ENCODE peak calls at places on chromosomes 2 and 18, in five cellular contexts. F, O, V, M and X are unnamed samples.

GRCh38 chr2:83196225-83196624 is 1262.9 kb downstream of the SUCLG1 start:
- DNase-seq in F (peak; percentile 46), O (peak; percentile 26), V (no peak), M (no peak), X (peak; percentile 15)

GRCh38 chr2:100615471-100615870 is 52.7 kb downstream of the PDCL3 start:
- DNase-seq in F (no peak), O (no peak), V (no peak), M (no peak), X (no peak)

GRCh38 chr18:8858888-8859511 is 153.6 kb downstream of the MTCL1 start:
- DNase-seq in F (peak; percentile 90), O (peak; percentile 86), V (no peak), M (peak; percentile 81), X (peak; percentile 31)

GRCh38 chr18:48412339-48412929 is 3.3 kb upstream of the ZBTB7C start:
- DNase-seq in F (peak; percentile 62), O (peak; percentile 38), V (peak; percentile 36), M (no peak), X (peak; percentile 61)

GRCh38 chr2:226352941-226353558 is 446.6 kb downstream of the IRS1 start:
- DNase-seq in F (no peak), O (no peak), V (no peak), M (no peak), X (no peak)

GRCh38 chr18:35005963-35006577 is 35.1 kb upstream of the MAPRE2 start:
- DNase-seq in F (peak; percentile 70), O (peak; percentile 66), V (peak; percentile 80), M (no peak), X (peak; percentile 61)

GRCh38 chr2:49954074-49954473 is 799.8 kb upstream of the FSHR start:
- DNase-seq in F (no peak), O (no peak), V (no peak), M (no peak), X (no peak)

GRCh38 chr2:188452084-188452483 is 160.4 kb downstream of the GULP1 start:
- DNase-seq in F (no peak), O (no peak), V (no peak), M (no peak), X (no peak)

GRCh38 chr2:3463914-3464313 is 55.4 kb downstream of the ADI1 start:
- DNase-seq in F (no peak), O (no peak), V (no peak), M (no peak), X (no peak)

GRCh38 chr2:74290466-74291216 is 52.6 kb downstream of the SLC4A5 start:
- DNase-seq in F (no peak), O (no peak), V (no peak), M (no peak), X (no peak)

GRCh38 chr18:4352746-4353522 is 102.2 kb downstream of the DLGAP1 start:
- DNase-seq in F (no peak), O (no peak), V (peak; percentile 4), M (no peak), X (no peak)

GRCh38 chr2:238053195-238053776 is 7.5 kb upstream of the SCLY start:
- DNase-seq in F (no peak), O (no peak), V (no peak), M (no peak), X (no peak)

GRCh38 chr2:145652992-145653545 is 1133.2 kb upstream of the ZEB2 start:
- DNase-seq in F (peak; percentile 68), O (peak; percentile 12), V (no peak), M (peak; percentile 41), X (no peak)

GRCh38 chr2:101205521-101205998 is 47.1 kb upstream of the CNOT11 start:
- DNase-seq in F (peak; percentile 92), O (peak; percentile 93), V (peak; percentile 77), M (peak; percentile 52), X (peak; percentile 59)

GRCh38 chr2:118474151-118474561 is 373.3 kb downstream of the EN1 start:
- DNase-seq in F (no peak), O (no peak), V (no peak), M (no peak), X (no peak)

GRCh38 chr18:48943736-48944527 is 6.8 kb downstream of the SMAD7 start:
- DNase-seq in F (no peak), O (no peak), V (no peak), M (no peak), X (no peak)

GRCh38 chr18:79484661-79485621 is 89.2 kb downstream of the NFATC1 start:
- DNase-seq in F (peak; percentile 97), O (no peak), V (no peak), M (no peak), X (no peak)

GRCh38 chr2:237131749-237132148 is 46.1 kb downstream of the COPS8 start:
- DNase-seq in F (no peak), O (no peak), V (no peak), M (no peak), X (no peak)

GRCh38 chr2:64036343-64036742 is 17.1 kb upstream of the VPS54 start:
- DNase-seq in F (peak; percentile 56), O (no peak), V (no peak), M (no peak), X (no peak)

GRCh38 chr18:73842795-73843394 is 304.7 kb downstream of the FBXO15 start:
- DNase-seq in F (peak; percentile 62), O (peak; percentile 34), V (peak; percentile 34), M (no peak), X (peak; percentile 40)

GRCh38 chr2:197232010-197232409 is 78.6 kb downstream of the ANKRD44 start:
- DNase-seq in F (no peak), O (no peak), V (no peak), M (no peak), X (no peak)

GRCh38 chr18:28313602-28314001 is 136.7 kb upstream of the CDH2 start:
- DNase-seq in F (no peak), O (no peak), V (no peak), M (no peak), X (no peak)

GRCh38 chr2:83369601-83370418 is 1089.3 kb downstream of the SUCLG1 start:
- DNase-seq in F (no peak), O (no peak), V (no peak), M (no peak), X (no peak)

GRCh38 chr18:73684651-73685050 is 463.0 kb downstream of the FBXO15 start:
- DNase-seq in F (no peak), O (no peak), V (no peak), M (no peak), X (no peak)

GRCh38 chr2:183383854-183384253 is 259.6 kb downstream of the NUP35 start:
- DNase-seq in F (no peak), O (no peak), V (no peak), M (no peak), X (no peak)

GRCh38 chr2:72116081-72116533 is 31.6 kb downstream of the CYP26B1 start:
- DNase-seq in F (peak; percentile 53), O (peak; percentile 12), V (peak; percentile 70), M (no peak), X (peak; percentile 49)

GRCh38 chr2:127155901-127156300 is 48.9 kb upstream of the BIN1 start:
- DNase-seq in F (peak; percentile 79), O (no peak), V (peak; percentile 8), M (no peak), X (no peak)

GRCh38 chr2:239935789-239936758 is 89.1 kb downstream of the NDUFA10 start:
- DNase-seq in F (no peak), O (no peak), V (no peak), M (no peak), X (no peak)

GRCh38 chr2:45922577-45922988 is 271.1 kb downstream of the PRKCE start:
- DNase-seq in F (no peak), O (no peak), V (no peak), M (no peak), X (no peak)

GRCh38 chr2:148298201-148298600 is 277.3 kb downstream of the MBD5 start:
- DNase-seq in F (peak; percentile 5), O (no peak), V (no peak), M (no peak), X (no peak)

GRCh38 chr2:119082821-119083400 is 75.6 kb downstream of the C1QL2 start:
- DNase-seq in F (no peak), O (no peak), V (no peak), M (no peak), X (no peak)